ENCODE peak calls at places on chromosomes 2 and 18, in eight cellular contexts. T is uterus, K is PC-3, L is testis, Q is ovary, X is aorta, I is fibroblast of lung, U is lower lobe of right lung. B is an unnamed sample.

GRCh38 chr18:48592540-48592939 is 53.7 kb downstream of the CTIF start:
- DNase-seq in T (no peak), I (no peak), L (no peak), K (no peak), U (no peak), X (no peak), Q (no peak), B (no peak)

GRCh38 chr2:101150306-101151140 is 659 bp downstream of the TBC1D8 start:
- DNase-seq in L (peak; percentile 41), U (peak; percentile 61), X (peak; percentile 81), Q (peak; percentile 63), T (peak; percentile 24), K (peak; percentile 22), I (peak; percentile 3), B (no peak)

GRCh38 chr2:56680971-56681631 is 497.3 kb downstream of the CCDC85A start:
- DNase-seq in L (no peak), Q (no peak), U (no peak), K (peak; percentile 73), T (no peak), I (peak; percentile 92), X (no peak), B (no peak)

GRCh38 chr2:196987298-196987653 is 60.8 kb upstream of the PGAP1 start:
- DNase-seq in Q (no peak), I (no peak), K (no peak), U (no peak), T (no peak), L (no peak), X (no peak), B (no peak)

GRCh38 chr2:179454443-179455218 is 190.0 kb upstream of the SESTD1 start:
- DNase-seq in U (no peak), Q (no peak), T (no peak), I (peak; percentile 97), K (peak; percentile 91), X (no peak), L (no peak), B (no peak)

GRCh38 chr2:46650556-46651001 is 171.2 kb downstream of the TMEM247 start:
- DNase-seq in T (peak; percentile 82), K (peak; percentile 93), L (peak; percentile 91), U (no peak), Q (no peak), I (peak; percentile 74), X (no peak), B (peak; percentile 88)

GRCh38 chr2:27723372-27724144 is 48.0 kb upstream of the MRPL33 start:
- DNase-seq in T (peak; percentile 80), L (peak; percentile 89), K (peak; percentile 73), Q (peak; percentile 75), X (peak; percentile 83), I (peak; percentile 67), U (peak; percentile 61), B (peak; percentile 42)

GRCh38 chr2:200578778-200579177 is 7.0 kb upstream of the AOX1 start:
- DNase-seq in L (no peak), Q (no peak), K (peak; percentile 67), X (no peak), I (peak; percentile 13), U (no peak), T (no peak), B (peak; percentile 19)

GRCh38 chr2:79906149-79906548 is 393.3 kb downstream of the CTNNA2 start:
- DNase-seq in I (no peak), X (no peak), K (no peak), L (no peak), T (no peak), Q (no peak), U (no peak), B (no peak)

GRCh38 chr2:62705859-62706720 is 577 bp downstream of the EHBP1 start:
- DNase-seq in X (peak; percentile 89), T (peak; percentile 67), I (peak; percentile 35), U (peak; percentile 77), L (peak; percentile 75), K (peak; percentile 43), Q (no peak), B (peak; percentile 64)

DNA sequence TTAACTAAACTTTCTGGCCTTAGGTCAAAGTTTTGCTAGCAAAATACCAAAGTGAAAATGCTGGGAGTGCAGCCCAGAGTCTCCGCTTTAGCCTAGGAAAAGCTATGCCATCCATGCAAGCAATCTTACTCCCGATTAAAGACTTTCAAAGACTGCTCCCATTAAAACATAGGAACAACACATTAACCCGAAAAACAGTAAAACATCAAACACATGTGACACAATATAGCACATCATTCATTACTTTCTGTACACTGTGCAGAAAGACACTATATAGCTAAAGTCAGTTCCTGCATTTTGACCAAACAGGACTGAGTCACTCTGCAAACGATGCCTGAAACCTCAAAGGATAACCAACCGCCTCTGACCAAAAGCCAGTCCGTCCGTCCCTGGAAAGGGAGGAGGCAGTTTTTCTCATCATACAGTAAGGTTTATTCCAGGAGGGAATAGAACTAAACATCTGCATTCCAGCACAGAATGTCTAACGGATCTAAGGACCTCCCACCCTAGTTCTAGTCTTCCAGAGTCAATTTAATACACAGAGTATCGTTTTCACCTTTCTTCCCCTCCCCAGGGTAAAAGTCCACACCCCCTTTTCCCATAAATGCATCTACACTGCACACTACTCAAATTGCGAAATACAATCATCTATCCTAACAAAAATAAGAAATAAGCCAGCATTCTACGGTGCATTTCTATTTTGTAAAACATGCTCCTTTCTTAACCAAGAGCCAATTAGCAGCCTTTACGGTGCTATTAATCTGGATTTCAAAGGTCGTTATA is 1.7 kb downstream of the ROCK2 start:
- DNase-seq in U (no peak), X (no peak), T (no peak), I (peak; percentile 80), K (peak; percentile 92), L (peak; percentile 26), Q (no peak), B (peak; percentile 13)
- H3K4me1 ChIP-seq in U (peaks cover 57% of the 10 kb centered on the region), X (peaks cover 2% of the 10 kb centered on the region), T (no peaks in the 10 kb centered on the region), I (peaks cover 9% of the 10 kb centered on the region), K (peaks cover 48% of the 10 kb centered on the region), L (peaks cover 8% of the 10 kb centered on the region), Q (peaks cover 3% of the 10 kb centered on the region), B (peaks cover 31% of the 10 kb centered on the region)

GRCh38 chr2:191635333-191636234 is 42.4 kb upstream of the NABP1 start:
- DNase-seq in T (no peak), I (peak; percentile 95), Q (no peak), U (no peak), X (no peak), L (no peak), K (peak; percentile 85), B (no peak)

GRCh38 chr2:191631754-191632153 is 46.2 kb upstream of the NABP1 start:
- DNase-seq in T (no peak), Q (no peak), X (no peak), U (peak; percentile 73), I (peak; percentile 45), L (no peak), K (peak; percentile 94), B (no peak)

GRCh38 chr2:191630313-191630712 is 47.6 kb upstream of the NABP1 start:
- DNase-seq in T (no peak), L (no peak), K (no peak), U (no peak), X (no peak), I (no peak), Q (no peak), B (no peak)

GRCh38 chr2:191629001-191629453 is 48.9 kb upstream of the NABP1 start:
- DNase-seq in L (no peak), I (no peak), T (no peak), K (no peak), U (no peak), Q (no peak), X (no peak), B (peak; percentile 21)

GRCh38 chr2:191632426-191632825 is 45.5 kb upstream of the NABP1 start:
- DNase-seq in X (no peak), L (no peak), Q (no peak), K (no peak), I (no peak), U (no peak), T (no peak), B (no peak)
- H3K4me1 ChIP-seq in X (no peaks in the 10 kb centered on the region), L (no peaks in the 10 kb centered on the region), Q (no peaks in the 10 kb centered on the region), K (peaks cover 55% of the 10 kb centered on the region), I (peaks cover 19% of the 10 kb centered on the region), U (peaks cover 9% of the 10 kb centered on the region), T (no peaks in the 10 kb centered on the region), B (peaks cover 11% of the 10 kb centered on the region)

GRCh38 chr18:44514766-44515165 is 165.9 kb upstream of the SETBP1 start:
- DNase-seq in I (no peak), Q (no peak), U (no peak), T (no peak), L (no peak), X (no peak), K (peak; percentile 42), B (no peak)
- H3K4me1 ChIP-seq in I (no peaks in the 10 kb centered on the region), Q (no peaks in the 10 kb centered on the region), U (no peaks in the 10 kb centered on the region), T (no peaks in the 10 kb centered on the region), L (no peaks in the 10 kb centered on the region), X (no peaks in the 10 kb centered on the region), K (peaks cover 16% of the 10 kb centered on the region), B (no peaks in the 10 kb centered on the region)

DNA sequence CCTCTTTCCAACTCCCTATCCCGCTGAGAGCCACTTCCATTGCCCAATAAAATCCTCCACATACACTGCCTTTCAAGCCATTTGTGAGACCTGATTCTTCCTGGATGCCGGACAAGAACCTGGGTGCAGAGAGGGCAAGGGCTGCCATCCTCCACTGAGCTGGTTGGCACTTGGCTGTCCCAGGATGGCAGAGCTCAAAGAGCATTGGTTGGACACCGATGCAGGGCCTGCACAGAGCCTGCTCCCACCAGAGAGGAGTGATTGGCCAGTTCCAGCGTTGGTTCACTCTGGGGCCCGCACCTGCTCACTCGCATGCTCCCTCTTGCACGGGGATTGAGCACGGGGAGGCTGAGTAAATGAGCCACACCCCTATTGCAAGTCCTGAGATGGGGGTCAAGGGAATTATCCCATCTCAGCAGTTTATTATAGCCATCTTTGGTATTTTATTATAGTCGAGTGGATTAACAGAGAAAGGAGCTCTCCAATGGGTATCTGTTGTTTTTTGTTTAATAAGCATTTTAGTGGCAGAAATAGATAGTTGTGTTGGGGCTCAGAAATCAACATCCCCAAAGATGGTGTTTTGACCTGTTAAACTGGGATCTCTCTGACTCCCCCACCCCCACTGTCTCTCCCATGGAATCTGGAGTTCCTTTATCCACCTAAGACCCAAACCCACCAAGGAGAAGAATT is 19.8 kb upstream of the MGAT4A start:
- DNase-seq in Q (no peak), X (no peak), K (no peak), U (no peak), I (no peak), L (no peak), T (no peak), B (no peak)
- H3K4me1 ChIP-seq in Q (no peaks in the 10 kb centered on the region), X (no peaks in the 10 kb centered on the region), K (no peaks in the 10 kb centered on the region), U (peaks cover 14% of the 10 kb centered on the region), I (no peaks in the 10 kb centered on the region), L (no peaks in the 10 kb centered on the region), T (no peaks in the 10 kb centered on the region), B (peaks cover 18% of the 10 kb centered on the region)

DNA sequence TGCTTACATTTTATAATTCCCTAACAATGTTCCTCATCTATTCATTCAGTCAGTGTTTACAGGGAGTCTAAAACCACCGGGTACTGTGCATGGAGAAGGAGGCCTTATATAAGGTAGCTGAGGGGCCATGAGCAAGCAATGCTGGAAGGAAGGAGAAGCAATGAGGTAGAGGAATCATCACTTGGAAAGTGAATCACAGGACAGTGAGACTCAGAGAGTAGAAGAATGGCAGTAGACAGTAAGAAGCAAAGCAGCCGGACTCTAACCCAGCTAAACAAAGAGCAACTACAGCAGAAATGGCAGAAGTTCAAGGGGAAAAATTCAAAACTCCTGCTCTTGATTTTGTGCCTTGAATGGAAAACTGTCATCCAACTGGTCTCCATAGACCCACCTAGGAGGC is 68.2 kb downstream of the RBMS1 start:
- DNase-seq in L (no peak), T (no peak), U (no peak), K (no peak), X (no peak), I (peak; percentile 58), Q (no peak), B (no peak)
- H3K4me1 ChIP-seq in L (peaks cover 5% of the 10 kb centered on the region), T (no peaks in the 10 kb centered on the region), U (peaks cover 42% of the 10 kb centered on the region), K (peaks cover 23% of the 10 kb centered on the region), X (no peaks in the 10 kb centered on the region), I (peaks cover 16% of the 10 kb centered on the region), Q (peaks cover 10% of the 10 kb centered on the region), B (peaks cover 35% of the 10 kb centered on the region)

GRCh38 chr2:226777611-226778010 is 22.0 kb downstream of the IRS1 start:
- DNase-seq in I (no peak), L (no peak), Q (no peak), T (no peak), U (no peak), X (no peak), K (no peak), B (no peak)
- H3K4me1 ChIP-seq in I (peaks cover 15% of the 10 kb centered on the region), L (no peaks in the 10 kb centered on the region), Q (peaks cover 14% of the 10 kb centered on the region), T (no peaks in the 10 kb centered on the region), U (peaks cover 21% of the 10 kb centered on the region), X (peaks cover 4% of the 10 kb centered on the region), K (peaks cover 7% of the 10 kb centered on the region), B (peaks cover 43% of the 10 kb centered on the region)

B was measured in OCI-LY7.